ENCODE peak calls at places on chromosomes 5 and 9, in four cellular contexts. Z, W, U and J are unnamed samples.

GRCh38 chr9:109880276-109881169 is 100.5 kb downstream of the PALM2AKAP2 start:
- DNase-seq in Z (no peak), W (peak; percentile 18), U (no peak), J (peak; percentile 47)

GRCh38 chr5:142959683-142960308 is 189.6 kb downstream of the ARHGAP26 start:
- DNase-seq in Z (no peak), W (no peak), U (no peak), J (no peak)

GRCh38 chr9:24793711-24794110 is 248.0 kb upstream of the IZUMO3 start:
- DNase-seq in Z (no peak), W (no peak), U (no peak), J (no peak)

GRCh38 chr5:150511641-150512367 is 3.9 kb downstream of the NDST1 start:
- DNase-seq in Z (no peak), W (no peak), U (no peak), J (peak; percentile 85)

GRCh38 chr5:133333561-133334150 is 278.7 kb downstream of the FSTL4 start:
- DNase-seq in Z (no peak), W (no peak), U (no peak), J (no peak)

GRCh38 chr5:143886621-143887301 is 74.8 kb downstream of the HMHB1 start:
- DNase-seq in Z (no peak), W (no peak), U (no peak), J (no peak)

GRCh38 chr5:44660251-44660650 is 148.5 kb upstream of the MRPS30 start:
- DNase-seq in Z (no peak), W (no peak), U (no peak), J (no peak)

GRCh38 chr9:74025402-74025894 is 471.7 kb upstream of the RORB start:
- DNase-seq in Z (no peak), W (no peak), U (no peak), J (no peak)

GRCh38 chr9:110153431-110153830 is 54.5 kb downstream of the C9orf152 start:
- DNase-seq in Z (no peak), W (no peak), U (peak; percentile 43), J (no peak)

GRCh38 chr5:81315336-81315735 is 13.9 kb downstream of the ZCCHC9 start:
- DNase-seq in Z (no peak), W (no peak), U (no peak), J (no peak)

GRCh38 chr9:125904155-125904841 is 157.1 kb downstream of the PBX3 start:
- DNase-seq in Z (no peak), W (no peak), U (no peak), J (no peak)

GRCh38 chr5:124660229-124661093 is 86.0 kb downstream of the ZNF608 start:
- DNase-seq in Z (no peak), W (no peak), U (no peak), J (no peak)

GRCh38 chr5:84382363-84383295 is 2.1 kb downstream of the EDIL3 start:
- DNase-seq in Z (no peak), W (no peak), U (no peak), J (no peak)

GRCh38 chr5:175652741-175653663 is 4.9 kb upstream of the HRH2 start:
- DNase-seq in Z (no peak), W (no peak), U (no peak), J (no peak)

GRCh38 chr9:72788966-72789365 is 163.9 kb downstream of the ALDH1A1 start:
- DNase-seq in Z (no peak), W (no peak), U (no peak), J (no peak)

GRCh38 chr5:67257500-67257899 is 60.9 kb upstream of the CD180 start:
- DNase-seq in Z (no peak), W (no peak), U (no peak), J (no peak)

GRCh38 chr9:129133067-129133466 is 21.9 kb downstream of the PTPA start:
- DNase-seq in Z (no peak), W (no peak), U (no peak), J (no peak)

GRCh38 chr9:4116091-4116581 is 183.7 kb downstream of the GLIS3 start:
- DNase-seq in Z (no peak), W (no peak), U (no peak), J (no peak)

GRCh38 chr5:68533571-68534051 is 318.1 kb downstream of the PIK3R1 start:
- DNase-seq in Z (no peak), W (no peak), U (no peak), J (no peak)

GRCh38 chr5:166856771-166857170 is 1434.7 kb upstream of the WWC1 start:
- DNase-seq in Z (no peak), W (no peak), U (no peak), J (no peak)

GRCh38 chr9:118295413-118295812 is 591.2 kb downstream of the TLR4 start:
- DNase-seq in Z (no peak), W (no peak), U (no peak), J (no peak)

GRCh38 chr5:77328926-77329647 is 118.6 kb downstream of the PDE8B start:
- DNase-seq in Z (no peak), W (no peak), U (no peak), J (no peak)

GRCh38 chr9:36320457-36320856 is 62.2 kb upstream of the GNE start:
- DNase-seq in Z (no peak), W (no peak), U (no peak), J (no peak)

GRCh38 chr5:52870448-52870847 is 82.7 kb downstream of the ITGA1 start:
- DNase-seq in Z (no peak), W (no peak), U (no peak), J (no peak)

GRCh38 chr5:81209869-81210268 is 23.3 kb upstream of the CKMT2 start:
- DNase-seq in Z (no peak), W (no peak), U (no peak), J (no peak)

GRCh38 chr5:44336708-44337107 is 52.5 kb downstream of the FGF10 start:
- DNase-seq in Z (no peak), W (no peak), U (no peak), J (no peak)

GRCh38 chr5:157665467-157666085 is 5.8 kb upstream of the C5orf52 start:
- DNase-seq in Z (no peak), W (no peak), U (peak; percentile 23), J (no peak)

GRCh38 chr9:134352247-134352933 is 26.1 kb downstream of the RXRA start:
- DNase-seq in Z (no peak), W (no peak), U (no peak), J (no peak)

GRCh38 chr9:137724114-137724445 is 105.3 kb downstream of the EHMT1 start:
- DNase-seq in Z (no peak), W (no peak), U (no peak), J (no peak)

GRCh38 chr5:140549237-140550144 is 2.0 kb downstream of the EIF4EBP3 start:
- DNase-seq in Z (no peak), W (no peak), U (peak; percentile 88), J (peak; percentile 72)

GRCh38 chr5:163467682-163468081 is 7.2 kb downstream of the HMMR start:
- DNase-seq in Z (no peak), W (no peak), U (no peak), J (no peak)

GRCh38 chr5:72452515-72453259 is 54.5 kb downstream of the ZNF366 start:
- DNase-seq in Z (no peak), W (no peak), U (no peak), J (no peak)

GRCh38 chr5:5165541-5166002 is 25.4 kb downstream of the ADAMTS16 start:
- DNase-seq in Z (no peak), W (no peak), U (no peak), J (no peak)

GRCh38 chr5:143110591-143110990 is 292.9 kb downstream of the NR3C1 start:
- DNase-seq in Z (no peak), W (no peak), U (no peak), J (no peak)

GRCh38 chr5:132500931-132501628 is 10.5 kb upstream of the IRF1 start:
- DNase-seq in Z (no peak), W (no peak), U (peak; percentile 60), J (peak; percentile 85)

GRCh38 chr5:124599048-124599973 is 147.1 kb downstream of the ZNF608 start:
- DNase-seq in Z (peak; percentile 13), W (no peak), U (no peak), J (peak; percentile 18)

DNA sequence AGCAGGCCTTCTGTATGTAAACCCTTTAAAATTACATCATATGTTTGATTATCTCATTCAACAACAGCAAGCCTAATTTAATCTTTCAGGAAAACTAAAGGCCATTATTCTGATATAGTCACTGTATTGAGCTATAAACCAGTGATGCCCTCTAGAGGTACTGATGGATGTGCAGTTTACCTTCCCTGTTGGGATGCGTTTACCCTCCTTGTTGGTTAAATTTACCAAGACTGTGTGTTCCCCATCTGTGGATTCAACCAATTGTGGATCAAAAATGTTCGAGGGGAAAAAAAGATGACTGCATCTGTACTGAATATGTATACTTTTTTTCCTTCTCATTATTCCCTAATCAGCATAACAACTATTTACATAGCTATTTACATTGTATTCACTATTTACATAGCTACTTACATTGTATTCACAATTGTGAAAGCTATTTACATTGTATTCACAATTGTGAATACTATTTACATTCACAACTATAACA is 3.7 kb upstream of the BAAT start:
- DNase-seq in Z (no peak), W (no peak), U (no peak), J (no peak)
- TF ChIP-seq SPI1 in Z (no peak), W (no peak), U (no peak), J (no peak)

DNA sequence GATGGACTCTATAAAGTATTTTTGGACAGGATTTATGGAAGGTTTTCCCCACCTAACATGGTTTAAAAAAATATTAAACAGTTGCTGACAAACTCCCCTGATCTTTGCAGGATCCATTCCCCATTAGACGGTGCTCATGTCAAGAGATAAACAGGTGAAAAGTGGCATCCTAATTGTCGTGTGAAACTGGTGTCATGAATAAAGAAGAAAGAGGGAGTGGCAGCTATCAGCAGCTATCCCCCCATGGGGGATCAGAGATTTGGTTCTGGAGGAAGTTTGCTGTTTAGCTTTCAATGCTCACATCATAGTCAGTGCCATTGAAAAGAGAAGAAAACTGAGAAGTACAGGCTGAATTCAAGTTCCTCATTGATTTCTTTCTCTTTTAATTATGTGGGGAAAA is 329.3 kb upstream of the BRINP1 start:
- DNase-seq in Z (no peak), W (no peak), U (no peak), J (no peak)
- TF ChIP-seq SPI1 in Z (no peak), W (no peak), U (no peak), J (no peak)

GRCh38 chr9:114289571-114290481 is 33.1 kb upstream of the ORM1 start:
- DNase-seq in Z (no peak), W (no peak), U (no peak), J (no peak)
- TF ChIP-seq SPI1 in Z (no peak), W (no peak), U (no peak), J (no peak)

GRCh38 chr9:107982735-107983134 is 493.2 kb upstream of the KLF4 start:
- DNase-seq in Z (no peak), W (no peak), U (no peak), J (no peak)

GRCh38 chr9:107983762-107984161 is 494.2 kb upstream of the KLF4 start:
- DNase-seq in Z (no peak), W (no peak), U (no peak), J (no peak)

GRCh38 chr9:107989099-107989498 is 499.5 kb upstream of the KLF4 start:
- DNase-seq in Z (no peak), W (no peak), U (no peak), J (no peak)

GRCh38 chr9:107980984-107981383 is 491.4 kb upstream of the KLF4 start:
- DNase-seq in Z (no peak), W (no peak), U (no peak), J (no peak)

DNA sequence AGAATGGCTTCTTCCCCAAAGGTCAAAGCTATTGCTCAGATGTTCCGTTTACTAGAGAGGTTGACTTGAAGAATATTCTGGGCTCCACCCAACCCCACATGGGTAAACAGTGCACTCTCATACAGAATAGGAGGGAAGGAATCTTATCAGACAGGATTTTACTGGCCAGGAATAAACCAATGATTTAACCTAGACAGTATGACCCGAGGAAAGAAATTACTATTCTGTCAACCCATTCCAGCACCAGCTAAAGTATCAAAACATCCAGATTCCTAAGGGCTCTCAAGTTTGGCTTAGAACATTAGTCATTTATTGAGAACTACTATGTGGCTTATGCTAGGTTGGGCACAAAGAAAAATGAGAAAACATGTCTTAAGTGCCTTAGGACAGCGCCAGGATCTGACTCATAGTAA is 493.6 kb upstream of the KLF4 start:
- DNase-seq in Z (no peak), W (no peak), U (no peak), J (no peak)
- TF ChIP-seq SPI1 in Z (no peak), W (no peak), U (no peak), J (no peak)